ENCODE peak calls at places on chromosome 4, in eight cellular contexts. I is cardiac septum; D is NCI-H1105; Z is foreskin fibroblast; J is BE2C; G is immature natural killer cell; Q is stimulated activated CD4-positive, alpha-beta T cell treated with anti-CD3 and anti-CD28 coated beads, Interleukin-1b, Interleukin-23, amount 100 ng/mL, for 24 hours; W is activated CD4-positive, alpha-beta T cell treated with anti-CD3 and anti-CD28 coated beads, Interleukin-2, amount 50 U/mL, for 4 hours. X is an unnamed sample.

GRCh38 chr4:54473077-54473545 is 184.6 kb upstream of the KIT start:
- DNase-seq in Q (no peak), G (no peak), W (no peak), J (no peak), D (no peak), Z (peak; percentile 17), I (no peak), X (no peak)

GRCh38 chr4:42306221-42307109 is 90.8 kb upstream of the SHISA3 start:
- DNase-seq in I (no peak), Q (no peak), D (no peak), J (peak; percentile 92), W (no peak), G (no peak), Z (no peak), X (no peak)

GRCh38 chr4:163693776-163694175 is 199.3 kb downstream of the TMA16 start:
- DNase-seq in I (no peak), D (no peak), W (no peak), J (no peak), Q (no peak), Z (peak; percentile 33), G (no peak), X (no peak)

GRCh38 chr4:133147922-133148689 is 988 bp upstream of the PCDH10 start:
- DNase-seq in W (no peak), G (no peak), Q (no peak), J (peak; percentile 69), Z (peak; percentile 66), D (peak; percentile 48), I (peak; percentile 72), X (no peak)

GRCh38 chr4:113181289-113182007 is 132.0 kb downstream of the ANK2 start:
- DNase-seq in D (no peak), I (no peak), J (no peak), Q (no peak), W (no peak), G (no peak), Z (peak; percentile 12), X (no peak)

GRCh38 chr4:176635372-176636261 is 157.1 kb downstream of the VEGFC start:
- DNase-seq in G (no peak), D (no peak), Z (peak; percentile 77), I (no peak), J (no peak), W (no peak), Q (no peak), X (no peak)

GRCh38 chr4:181612240-181612639 is 631.0 kb upstream of the TENM3 start:
- DNase-seq in G (no peak), W (no peak), D (no peak), Q (no peak), I (no peak), J (no peak), Z (no peak), X (no peak)

GRCh38 chr4:41613362-41613761 is 75.4 kb downstream of the LIMCH1 start:
- DNase-seq in Q (no peak), J (no peak), G (no peak), I (no peak), Z (peak; percentile 57), D (no peak), W (no peak), X (no peak)

GRCh38 chr4:74039065-74039763 is 725 bp upstream of the CXCL3 start:
- DNase-seq in G (no peak), I (no peak), Z (peak; percentile 41), Q (no peak), J (peak; percentile 3), W (no peak), D (no peak), X (peak; percentile 0)